ENCODE peak calls at places on chromosomes 13 and 19, in six cellular contexts. L is stomach, Z is heart left ventricle, R is ovary, G is uterus, W is tibial nerve. P is an unnamed sample.

GRCh38 chr19:33052352-33052972 is 12.2 kb downstream of the RHPN2 start:
- DNase-seq in L (peak; percentile 37), Z (no peak), R (peak; percentile 34), G (peak; percentile 67), W (peak; percentile 31), P (no peak)

GRCh38 chr19:40422428-40423226 is 3.2 kb downstream of the SERTAD1 start:
- DNase-seq in L (no peak), Z (no peak), R (no peak), G (no peak), W (no peak), P (no peak)

GRCh38 chr13:51624695-51625345 is 40.6 kb downstream of the WDFY2 start:
- DNase-seq in L (no peak), Z (no peak), R (no peak), G (no peak), W (no peak), P (no peak)

GRCh38 chr19:10752237-10752912 is 34.5 kb downstream of the DNM2 start:
- DNase-seq in L (no peak), Z (no peak), R (no peak), G (no peak), W (no peak), P (no peak)

GRCh38 chr13:112730157-112730671 is 40.4 kb downstream of the ATP11A start:
- DNase-seq in L (peak; percentile 15), Z (peak; percentile 89), R (peak; percentile 17), G (no peak), W (no peak), P (peak; percentile 85)

GRCh38 chr13:46698015-46698414 is 98.9 kb downstream of the ESD start:
- DNase-seq in L (peak; percentile 44), Z (peak; percentile 63), R (peak; percentile 64), G (peak; percentile 47), W (peak; percentile 71), P (peak; percentile 48)

GRCh38 chr13:60397693-60398437 is 845 bp downstream of the TDRD3 start:
- DNase-seq in L (peak; percentile 63), Z (peak; percentile 72), R (peak; percentile 73), G (peak; percentile 43), W (peak; percentile 50), P (peak; percentile 6)

GRCh38 chr13:27194209-27194608 is 22.6 kb upstream of the USP12 start:
- DNase-seq in L (no peak), Z (no peak), R (no peak), G (no peak), W (no peak), P (no peak)

GRCh38 chr19:46351241-46352041 is 4.6 kb downstream of the PPP5C start:
- DNase-seq in L (peak; percentile 81), Z (peak; percentile 67), R (no peak), G (peak; percentile 48), W (no peak), P (no peak)

GRCh38 chr13:36382030-36382429 is 35.8 kb upstream of the SPART start:
- DNase-seq in L (no peak), Z (no peak), R (no peak), G (no peak), W (no peak), P (no peak)

GRCh38 chr19:28519950-28520861 is 692.7 kb downstream of the UQCRFS1 start:
- DNase-seq in L (no peak), Z (no peak), R (no peak), G (no peak), W (no peak), P (peak; percentile 86)
- TF ChIP-seq POLR2A in L (no peak), Z (no peak), R (no peak), G (no peak), W (no peak), P (no peak)

DNA sequence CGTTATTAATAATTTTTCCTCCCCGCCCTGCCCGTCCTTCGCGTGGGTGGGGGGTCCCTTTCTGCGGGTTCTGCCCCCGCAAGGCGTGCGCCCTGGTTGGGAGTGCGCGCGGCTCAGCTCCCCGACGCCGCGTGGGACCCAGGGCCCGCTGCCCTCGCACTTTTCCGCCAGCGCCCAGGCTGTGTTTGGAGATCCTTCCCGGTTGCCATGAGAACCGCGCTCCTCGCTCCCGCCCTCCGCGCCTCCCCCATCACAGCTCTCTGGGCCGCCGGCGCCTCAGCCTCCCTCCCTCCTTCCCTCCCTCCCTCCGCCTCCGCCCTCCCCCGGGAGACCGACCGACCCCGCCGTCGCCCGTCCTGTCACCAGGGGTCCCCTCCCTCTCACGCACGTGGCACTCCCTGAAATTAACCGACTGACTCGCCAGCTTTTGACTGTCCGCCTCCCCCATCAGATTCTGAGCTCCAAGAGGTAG is 2.4 kb upstream of the SSBP4 start:
- DNase-seq in L (peak; percentile 74), Z (peak; percentile 93), R (peak; percentile 92), G (peak; percentile 93), W (peak; percentile 87), P (peak; percentile 69)
- H3K4me1 ChIP-seq in L (peaks cover 71% of the 10 kb centered on the region), Z (peaks cover 42% of the 10 kb centered on the region), R (peaks cover 24% of the 10 kb centered on the region), G (no peaks in the 10 kb centered on the region), W (peaks cover 56% of the 10 kb centered on the region), P (peaks cover 51% of the 10 kb centered on the region)

DNA sequence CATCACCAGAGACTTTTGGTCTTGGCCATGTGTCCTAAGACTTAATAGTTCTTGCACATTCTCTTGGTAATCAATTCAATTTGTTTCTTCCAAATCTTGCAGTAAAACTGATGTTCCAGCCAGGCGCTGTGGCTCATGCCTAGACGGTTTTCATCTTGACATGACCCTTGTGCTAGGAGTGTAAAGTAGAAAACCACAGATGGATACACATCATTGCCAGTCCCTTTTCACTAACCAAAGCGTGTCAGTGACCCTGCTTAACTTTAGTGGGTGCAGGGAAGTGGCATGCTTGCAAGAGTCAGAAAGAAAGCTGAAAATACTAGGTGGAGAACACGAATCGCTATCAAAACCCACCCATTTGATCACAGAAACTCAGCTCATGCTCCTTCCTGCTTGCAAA is 18.0 kb upstream of the CD70 start:
- DNase-seq in L (no peak), Z (no peak), R (no peak), G (no peak), W (no peak), P (no peak)
- H3K27me3 ChIP-seq in L (peaks cover 57% of the 10 kb centered on the region), Z (no peaks in the 10 kb centered on the region), R (no peaks in the 10 kb centered on the region), G (no peaks in the 10 kb centered on the region), W (no peaks in the 10 kb centered on the region), P (no peaks in the 10 kb centered on the region)

DNA sequence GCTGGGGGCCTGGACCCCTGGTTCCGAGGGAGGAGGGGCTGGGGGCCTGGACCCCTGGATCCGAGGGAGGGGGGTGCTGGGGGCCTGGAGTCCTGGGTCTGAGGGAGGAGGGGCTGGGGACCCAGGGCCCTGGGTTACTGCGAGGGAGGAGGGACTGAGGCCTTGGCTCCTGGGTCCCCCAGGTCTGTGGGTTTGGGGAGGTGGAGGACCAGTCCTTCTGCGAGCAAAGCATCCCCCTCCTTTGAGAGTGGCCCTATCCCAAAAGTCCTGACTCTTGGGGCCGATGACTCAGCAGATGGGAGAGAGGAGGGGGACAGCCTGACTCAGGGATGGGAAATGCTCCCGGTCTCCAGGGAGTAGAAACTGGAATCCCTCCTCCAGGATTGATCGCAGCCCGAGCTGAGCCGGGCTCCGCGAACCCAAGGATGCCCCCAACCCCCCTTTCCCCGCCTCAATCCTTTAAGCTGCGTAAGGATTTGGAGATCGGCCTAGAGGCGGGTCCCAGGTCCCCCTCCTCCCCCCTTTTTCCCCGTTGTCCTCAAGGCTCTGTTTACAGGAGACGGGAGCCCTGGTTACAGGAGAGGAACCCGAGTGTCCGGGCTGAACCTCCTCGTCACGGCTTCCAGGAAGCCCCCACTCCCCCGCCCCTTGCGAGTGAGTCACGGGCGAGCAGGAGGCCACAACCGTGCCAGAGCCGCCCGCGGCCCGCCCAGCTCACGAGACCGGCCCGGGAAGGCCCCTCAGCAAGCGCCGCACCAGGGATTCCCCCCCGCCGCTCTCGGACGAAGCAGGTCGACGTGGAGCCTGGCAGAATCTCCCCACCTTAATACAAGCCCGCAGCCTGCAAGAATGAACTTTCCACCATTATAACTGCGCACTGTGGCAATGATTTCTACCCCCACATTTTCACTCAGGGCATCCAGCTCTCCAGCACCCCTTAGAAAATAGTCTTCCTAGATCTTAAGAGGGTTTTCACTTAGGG is 3.0 kb upstream of the ZFP36 start:
- DNase-seq in L (peak; percentile 98), Z (peak; percentile 100), R (peak; percentile 99), G (peak; percentile 100), W (peak; percentile 99), P (peak; percentile 99)
- TF ChIP-seq POLR2A in L (no peak), Z (peak; percentile 87), R (peak; percentile 78), G (peak; percentile 76), W (peak; percentile 73), P (peak; percentile 93)

GRCh38 chr19:1852729-1853128 is 4.4 kb upstream of the REXO1 start:
- DNase-seq in L (no peak), Z (no peak), R (no peak), G (no peak), W (no peak), P (no peak)

GRCh38 chr19:1853295-1854031 is 5.2 kb upstream of the REXO1 start:
- DNase-seq in L (peak; percentile 90), Z (peak; percentile 78), R (peak; percentile 60), G (no peak), W (peak; percentile 68), P (peak; percentile 67)

GRCh38 chr19:1854542-1855039 is 6.3 kb upstream of the REXO1 start:
- DNase-seq in L (no peak), Z (peak; percentile 82), R (no peak), G (no peak), W (no peak), P (no peak)

GRCh38 chr19:1855040-1855827 is 7.0 kb upstream of the REXO1 start:
- DNase-seq in L (peak; percentile 94), Z (peak; percentile 95), R (peak; percentile 62), G (peak; percentile 66), W (peak; percentile 72), P (peak; percentile 69)

DNA sequence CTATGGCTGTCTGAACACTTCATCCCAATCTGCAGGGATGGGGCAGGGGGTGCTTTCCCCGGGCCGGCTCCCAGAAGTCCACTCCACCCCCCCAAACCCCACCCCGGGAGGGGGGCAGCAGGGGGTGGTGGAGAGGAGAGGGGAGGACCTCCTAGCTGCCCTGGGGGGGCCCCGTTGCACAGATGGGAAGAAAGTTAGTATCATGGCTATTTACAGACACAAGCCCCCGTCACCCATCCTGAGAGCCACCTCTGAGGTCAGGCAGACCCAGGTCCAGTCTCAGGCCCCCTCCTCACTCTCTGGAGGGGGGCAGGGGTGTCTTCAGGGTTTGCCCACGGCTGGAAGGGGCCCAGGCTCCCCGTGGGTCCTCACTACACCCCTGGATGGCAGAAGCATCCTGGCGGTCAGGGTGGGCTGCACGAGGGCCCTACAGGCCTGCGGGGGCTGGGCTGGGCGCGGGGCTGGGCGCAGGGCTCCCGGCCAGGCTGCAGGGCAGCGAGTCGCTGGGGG is 5.8 kb upstream of the REXO1 start:
- DNase-seq in L (no peak), Z (no peak), R (no peak), G (no peak), W (no peak), P (no peak)
- H3K4me1 ChIP-seq in L (peaks cover 82% of the 10 kb centered on the region), Z (peaks cover 43% of the 10 kb centered on the region), R (peaks cover 14% of the 10 kb centered on the region), G (no peaks in the 10 kb centered on the region), W (peaks cover 62% of the 10 kb centered on the region), P (peaks cover 16% of the 10 kb centered on the region)

GRCh38 chr19:54338521-54338920 is 441 bp downstream of the LILRA4 start:
- DNase-seq in L (no peak), Z (no peak), R (no peak), G (no peak), W (no peak), P (no peak)
- H3K27me3 ChIP-seq in L (peaks cover 39% of the 10 kb centered on the region), Z (no peaks in the 10 kb centered on the region), R (no peaks in the 10 kb centered on the region), G (no peaks in the 10 kb centered on the region), W (no peaks in the 10 kb centered on the region), P (no peaks in the 10 kb centered on the region)